ENCODE peak calls at places on chromosomes 5 and 9, in seven cellular contexts. Q is H9, U is IMR-90, S is neuronal stem cell, Z is mesendoderm, O is mesenchymal stem cell, D is H1. C is an unnamed sample.

GRCh38 chr5:1116109-1116735 is 4.4 kb upstream of the SLC12A7 start:
- DNase-seq in O (no peak), Z (no peak), Q (no peak), D (no peak), S (no peak), U (no peak), C (no peak)

GRCh38 chr9:38370231-38370630 is 22.3 kb upstream of the ALDH1B1 start:
- DNase-seq in S (no peak), Q (no peak), O (no peak), U (no peak), Z (no peak), D (no peak), C (no peak)

GRCh38 chr5:144915452-144915851 is 744.8 kb downstream of the KCTD16 start:
- DNase-seq in Q (no peak), O (no peak), S (no peak), U (no peak), D (no peak), Z (no peak), C (no peak)

GRCh38 chr5:95238560-95239325 is 46.2 kb downstream of the MCTP1 start:
- DNase-seq in U (peak), Z (no peak), S (no peak), D (no peak), Q (no peak), O (peak), C (peak)

GRCh38 chr5:2674456-2674855 is 77.0 kb downstream of the IRX2 start:
- DNase-seq in D (no peak), Q (no peak), U (no peak), Z (no peak), S (no peak), O (no peak), C (no peak)

GRCh38 chr5:75856056-75856455 is 138.8 kb upstream of the POC5 start:
- DNase-seq in D (no peak), O (no peak), Z (no peak), Q (no peak), U (no peak), S (no peak), C (no peak)

GRCh38 chr5:32027717-32028321 is 146.3 kb downstream of the GOLPH3 start:
- DNase-seq in O (peak), Z (peak), U (peak), S (peak), Q (peak), D (no peak), C (peak)

GRCh38 chr5:31626156-31626555 is 12.8 kb upstream of the PDZD2 start:
- DNase-seq in D (no peak), S (no peak), Z (no peak), U (no peak), Q (no peak), O (no peak), C (no peak)

GRCh38 chr5:133896446-133896845 is 72.0 kb downstream of the C5orf15 start:
- DNase-seq in Z (no peak), O (no peak), S (no peak), Q (no peak), D (no peak), U (no peak), C (no peak)

GRCh38 chr9:5767968-5768932 is 64.7 kb downstream of the ERMP1 start:
- DNase-seq in O (no peak), D (no peak), S (no peak), Z (peak), Q (no peak), U (no peak), C (peak)

GRCh38 chr9:27162045-27162444 is 53.0 kb downstream of the TEK start:
- DNase-seq in O (peak), Z (no peak), S (no peak), Q (no peak), D (no peak), U (peak), C (no peak)

GRCh38 chr9:86682240-86682639 is 265.1 kb downstream of the GAS1 start:
- DNase-seq in O (no peak), S (no peak), D (no peak), Z (no peak), U (no peak), Q (no peak), C (no peak)

GRCh38 chr5:37615184-37615583 is 224.7 kb downstream of the GDNF start:
- DNase-seq in Z (no peak), D (no peak), U (peak), S (no peak), Q (no peak), O (peak), C (peak)

GRCh38 chr9:137551656-137552534 is at the start of gene MRPL41:
- DNase-seq in O (peak), Z (peak), D (peak), U (peak), S (peak), Q (peak), C (peak)

GRCh38 chr9:133704711-133705181 is 33.4 kb downstream of the SARDH start:
- DNase-seq in Q (no peak), Z (no peak), D (no peak), O (no peak), S (no peak), U (no peak), C (no peak)

GRCh38 chr9:87080512-87081225 is 133.4 kb upstream of the GAS1 start:
- DNase-seq in Z (peak), U (no peak), D (no peak), O (peak), Q (no peak), S (no peak), C (no peak)

DNA sequence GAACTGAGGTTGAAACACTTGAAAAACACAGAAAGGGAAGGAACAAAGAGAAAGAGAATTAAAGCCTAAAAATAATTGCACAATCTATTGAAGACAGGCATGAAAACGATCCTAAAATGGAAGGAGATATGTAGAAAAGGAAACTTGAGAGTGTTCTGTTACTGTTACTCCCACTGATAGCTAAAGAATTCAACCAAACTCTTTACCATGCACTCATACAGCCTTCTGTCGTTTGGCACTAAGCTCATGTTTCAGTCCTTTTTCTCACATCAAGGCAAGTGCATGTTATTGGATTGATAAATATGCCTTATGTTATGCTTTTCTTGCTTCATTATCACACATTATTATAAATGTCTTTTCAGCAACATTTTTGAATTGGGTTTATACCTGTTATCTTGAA is 696.5 kb downstream of the EFNA5 start:
- DNase-seq in S (no peak), Z (no peak), U (no peak), O (no peak), Q (no peak), D (no peak), C (no peak)
- H2AK5ac ChIP-seq in S (no peak), Z (no peak), U (no peak), O (no peak), Q (no peak), D (no peak), C (no peak)

DNA sequence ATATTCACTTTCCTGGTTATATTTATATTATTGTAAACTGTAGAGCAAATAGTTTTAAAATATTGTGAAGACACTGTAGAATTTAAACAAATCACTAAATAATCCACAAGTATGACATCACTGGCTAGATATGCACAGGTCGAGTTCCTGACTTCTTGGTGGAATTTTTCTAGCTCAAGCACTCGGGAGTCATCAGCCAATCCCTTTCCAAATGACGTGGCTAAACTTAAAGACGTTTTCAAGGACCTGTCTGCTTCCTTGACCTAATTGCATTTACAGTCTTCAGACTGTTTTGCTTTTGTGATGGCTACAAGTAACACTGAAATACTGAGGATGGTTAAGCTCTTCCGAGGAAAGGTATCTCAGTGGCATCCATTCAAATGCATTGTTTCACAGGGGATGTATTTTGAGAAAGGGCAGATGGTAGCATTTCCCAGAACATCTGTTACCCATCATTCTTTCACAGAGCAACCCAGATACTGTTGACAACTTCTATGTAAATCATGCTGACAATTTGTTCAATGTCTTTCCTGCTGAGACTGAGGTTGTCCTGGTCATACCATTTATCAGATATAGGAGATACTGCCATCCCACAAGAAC is 262.8 kb downstream of the CDH10 start:
- DNase-seq in Z (peak), Q (no peak), U (no peak), S (no peak), O (peak), D (no peak), C (peak)
- H2AK5ac ChIP-seq in Z (no peak), Q (no peak), U (no peak), S (no peak), O (no peak), D (no peak), C (no peak)

GRCh38 chr5:9015250-9015936 is 530.5 kb downstream of the SEMA5A start:
- DNase-seq in Q (no peak), D (no peak), O (peak), U (peak), Z (no peak), S (no peak), C (peak)

GRCh38 chr5:9015937-9016270 is 530.0 kb downstream of the SEMA5A start:
- DNase-seq in O (peak), S (no peak), Q (no peak), D (no peak), Z (no peak), U (no peak), C (no peak)

GRCh38 chr5:9009931-9010652 is 535.8 kb downstream of the SEMA5A start:
- DNase-seq in Z (no peak), S (no peak), U (peak), O (peak), Q (no peak), D (no peak), C (peak)

DNA sequence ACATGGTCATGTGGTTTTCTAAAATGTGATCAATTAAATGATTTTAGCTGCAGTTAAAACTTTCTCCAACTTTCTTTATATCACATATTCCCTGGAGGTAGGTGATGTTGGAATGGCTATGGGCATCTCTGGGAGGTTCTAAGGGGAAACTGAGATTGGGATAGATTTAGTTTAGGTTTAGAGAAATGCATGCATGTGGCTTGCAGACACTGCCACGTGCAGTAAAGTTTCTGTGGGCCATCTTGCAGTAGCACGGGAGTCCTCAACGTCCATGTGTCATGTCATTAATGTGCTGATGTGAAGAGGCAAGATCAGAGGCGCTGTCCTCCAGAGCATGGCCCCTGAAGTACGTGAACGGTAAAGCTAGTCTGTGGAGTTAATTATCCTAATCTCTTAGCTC is 532.7 kb downstream of the SEMA5A start:
- DNase-seq in D (no peak), U (no peak), O (no peak), S (no peak), Z (no peak), Q (no peak), C (no peak)
- H2AK5ac ChIP-seq in D (no peak), U (peak), O (peak), S (no peak), Z (no peak), Q (no peak), C (no peak)

DNA sequence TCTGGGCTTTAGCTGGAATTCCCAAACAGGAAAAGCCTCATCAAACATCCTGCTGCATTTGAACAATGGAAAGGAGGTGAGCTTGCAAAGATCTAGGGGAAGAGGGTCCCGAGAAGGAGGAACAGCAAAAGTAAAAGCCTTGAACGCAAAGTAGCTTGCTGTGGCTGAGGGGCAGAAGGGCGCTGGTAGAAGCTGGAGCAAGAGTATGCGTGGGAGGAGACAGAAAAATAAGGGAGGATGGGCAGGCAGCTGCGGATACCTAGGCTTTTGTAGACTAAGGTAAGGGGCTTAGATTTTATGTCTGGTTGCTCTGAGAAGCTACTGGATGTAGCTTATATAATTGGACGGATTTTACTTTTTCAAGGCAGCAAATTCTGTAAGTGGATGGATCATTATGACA is 21.9 kb upstream of the TGFBR1 start:
- DNase-seq in Q (no peak), S (no peak), O (no peak), U (no peak), D (no peak), Z (no peak), C (no peak)
- H2AK5ac ChIP-seq in Q (no peak), S (no peak), O (no peak), U (no peak), D (no peak), Z (no peak), C (no peak)

GRCh38 chr9:113310538-113310937 is 7.4 kb upstream of the RNF183 start:
- DNase-seq in O (no peak), U (no peak), S (no peak), Z (no peak), Q (no peak), D (no peak), C (no peak)
- H2AK5ac ChIP-seq in O (no peak), U (no peak), S (no peak), Z (no peak), Q (no peak), D (no peak), C (no peak)

GRCh38 chr5:147831465-147831864 is at the start of gene SPINK1:
- DNase-seq in Z (no peak), O (no peak), S (no peak), U (no peak), Q (no peak), D (no peak), C (no peak)
- H2AK5ac ChIP-seq in Z (no peak), O (no peak), S (no peak), U (no peak), Q (no peak), D (no peak), C (no peak)

GRCh38 chr5:109688647-109688998 is 1.1 kb upstream of the MAN2A1 start:
- DNase-seq in D (no peak), Q (no peak), U (peak), Z (peak), O (no peak), S (no peak), C (peak)
- H2AK5ac ChIP-seq in D (no peak), Q (no peak), U (no peak), Z (no peak), O (no peak), S (no peak), C (no peak)

DNA sequence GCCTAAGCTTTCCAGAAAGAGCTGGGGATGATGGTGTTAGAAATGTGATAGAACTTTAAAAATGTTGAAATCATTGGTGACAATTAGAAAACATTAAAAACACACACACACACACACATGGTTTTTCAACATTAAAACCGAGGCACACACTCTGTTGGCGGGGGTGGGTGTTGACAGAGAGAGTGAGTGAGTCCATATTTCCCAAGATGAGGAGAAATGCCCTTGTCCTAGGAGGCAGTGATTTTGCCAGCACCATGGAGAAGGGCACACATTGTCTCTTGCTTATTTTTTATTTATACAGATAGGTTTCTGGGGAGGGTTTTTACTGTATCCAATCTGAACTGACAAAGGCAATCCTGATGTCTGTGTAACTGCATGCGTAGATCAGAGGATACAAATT is 152.5 kb downstream of the INSYN2B start:
- DNase-seq in S (no peak), Z (no peak), D (no peak), Q (no peak), U (peak), O (no peak), C (no peak)
- H2AK5ac ChIP-seq in S (no peak), Z (no peak), D (no peak), Q (no peak), U (no peak), O (no peak), C (no peak)

GRCh38 chr9:135758056-135758455 is 56.1 kb downstream of the KCNT1 start:
- DNase-seq in Q (no peak), D (no peak), S (no peak), U (no peak), Z (no peak), O (no peak), C (no peak)
- H2AK5ac ChIP-seq in Q (no peak), D (no peak), S (peak), U (no peak), Z (no peak), O (no peak), C (no peak)

GRCh38 chr9:4079346-4079745 is 220.5 kb downstream of the GLIS3 start:
- DNase-seq in U (no peak), S (no peak), Q (no peak), O (no peak), Z (no peak), D (no peak), C (no peak)
- H2AK5ac ChIP-seq in U (peak), S (no peak), Q (no peak), O (no peak), Z (no peak), D (no peak), C (no peak)